ENCODE peak calls at places on chromosome 17, in ten cellular contexts. F is CD4-positive, alpha-beta T cell; Y is stimulated activated CD4-positive, alpha-beta T cell treated with anti-CD3 and anti-CD28 coated beads, Interleukin-12 subunit alpha, Interleukin-12 subunit beta, amount 100 ng/mL, for 4 hours; R is GM04504; E is neuronal stem cell; V is Calu3; A is GM19239; N is SHP77; G is activated gamma-delta T cell treated with anti-CD3 and anti-CD28 coated beads, Interleukin-2, amount 50 U/mL, for 16 hours; H is smooth muscle cell of the brain vasculature. S is an unnamed sample.

GRCh38 chr17:30429155-30429554 is 48.1 kb upstream of the GOSR1 start:
- DNase-seq in G (no peak), F (no peak), N (no peak), E (no peak), A (no peak), Y (no peak), R (peak; percentile 43), H (no peak), V (no peak), S (no peak)

GRCh38 chr17:44919885-44920564 is 4.7 kb upstream of the GFAP start:
- DNase-seq in A (peak; percentile 91), V (peak; percentile 90), G (peak; percentile 26), F (peak; percentile 59), R (peak; percentile 52), E (peak; percentile 65), N (peak; percentile 71), H (no peak), Y (peak; percentile 44), S (peak; percentile 90)

GRCh38 chr17:44203731-44204452 is 4.2 kb upstream of the ATXN7L3 start:
- DNase-seq in H (no peak), V (peak; percentile 58), A (no peak), E (peak; percentile 39), N (peak; percentile 66), R (no peak), G (no peak), Y (peak; percentile 38), F (peak; percentile 38), S (no peak)

GRCh38 chr17:75430159-75430748 is 24.8 kb upstream of the GRB2 start:
- DNase-seq in N (no peak), R (no peak), V (peak; percentile 45), F (no peak), E (peak; percentile 75), A (no peak), Y (no peak), G (no peak), H (peak; percentile 4), S (no peak)

GRCh38 chr17:1878419-1879121 is 48.8 kb downstream of the RPA1 start:
- DNase-seq in H (no peak), R (no peak), F (no peak), V (no peak), E (no peak), G (no peak), Y (no peak), N (no peak), A (no peak), S (no peak)

GRCh38 chr17:17739388-17740066 is 58.3 kb downstream of the RAI1 start:
- DNase-seq in F (no peak), V (no peak), G (no peak), A (no peak), H (no peak), Y (no peak), E (no peak), R (peak; percentile 46), N (peak; percentile 31), S (no peak)

GRCh38 chr17:28684963-28685362 is 23.0 kb downstream of the SUPT6H start:
- DNase-seq in Y (no peak), V (no peak), N (no peak), E (no peak), H (no peak), A (no peak), F (no peak), R (peak; percentile 17), G (no peak), S (no peak)

GRCh38 chr17:73522107-73522506 is 122.1 kb downstream of the SDK2 start:
- DNase-seq in G (no peak), H (no peak), F (no peak), E (no peak), Y (no peak), N (no peak), V (no peak), A (no peak), R (no peak), S (no peak)

GRCh38 chr17:5500247-5500803 is 14.0 kb downstream of the MIS12 start:
- DNase-seq in F (no peak), E (no peak), N (no peak), G (no peak), R (no peak), A (no peak), V (no peak), Y (no peak), H (no peak), S (no peak)

GRCh38 chr17:77366558-77367245 is 225.9 kb downstream of the SEC14L1 start:
- DNase-seq in F (no peak), N (peak; percentile 63), A (peak; percentile 54), H (no peak), E (no peak), R (no peak), Y (no peak), G (no peak), V (no peak), S (peak; percentile 63)

GRCh38 chr17:81094744-81095607 is 60.0 kb downstream of the BAIAP2 start:
- DNase-seq in F (peak; percentile 81), E (peak; percentile 95), H (peak; percentile 93), A (no peak), V (peak; percentile 81), N (peak; percentile 84), Y (peak; percentile 70), G (peak; percentile 97), R (peak; percentile 100), S (no peak)

GRCh38 chr17:43418441-43419374 is 19.9 kb downstream of the ARL4D start:
- DNase-seq in G (no peak), H (peak; percentile 74), V (peak; percentile 47), R (peak; percentile 84), Y (no peak), F (no peak), E (no peak), N (peak; percentile 52), A (no peak), S (no peak)

GRCh38 chr17:76481091-76481655 is 13.8 kb downstream of the AANAT start:
- DNase-seq in R (no peak), N (no peak), E (no peak), G (no peak), V (no peak), H (no peak), Y (no peak), A (peak; percentile 91), F (no peak), S (no peak)

GRCh38 chr17:59890720-59891119 is 2.0 kb downstream of the TUBD1 start:
- DNase-seq in F (no peak), E (no peak), A (no peak), N (no peak), G (no peak), R (peak; percentile 17), H (no peak), V (no peak), Y (no peak), S (no peak)

GRCh38 chr17:56785396-56785795 is 48.3 kb downstream of the C17orf67 start:
- DNase-seq in A (no peak), F (no peak), H (no peak), G (no peak), N (no peak), R (peak; percentile 14), V (no peak), E (no peak), Y (no peak), S (no peak)

GRCh38 chr17:18256776-18257175 is 1.8 kb downstream of the FLII start:
- DNase-seq in A (no peak), F (no peak), E (no peak), Y (no peak), G (no peak), H (no peak), R (no peak), N (no peak), V (no peak), S (no peak)

GRCh38 chr17:48494335-48494734 is 36.5 kb downstream of the HOXB1 start:
- DNase-seq in A (no peak), H (no peak), E (no peak), G (no peak), N (no peak), F (no peak), Y (no peak), V (no peak), R (no peak), S (no peak)

GRCh38 chr17:27494192-27495091 is 38.2 kb downstream of the KSR1 start:
- DNase-seq in A (no peak), H (no peak), G (no peak), V (peak; percentile 76), R (peak; percentile 41), F (no peak), N (peak; percentile 13), E (no peak), Y (no peak), S (no peak)

GRCh38 chr17:70259400-70259799 is 90.1 kb downstream of the KCNJ2 start:
- DNase-seq in F (no peak), H (no peak), A (no peak), R (no peak), N (no peak), V (no peak), G (no peak), E (no peak), Y (no peak), S (no peak)

GRCh38 chr17:37261286-37261685 is 114.5 kb upstream of the C17orf78 start:
- DNase-seq in V (no peak), E (no peak), A (no peak), H (no peak), Y (no peak), F (no peak), G (no peak), N (no peak), R (no peak), S (no peak)

GRCh38 chr17:67829331-67829730 is 4.0 kb downstream of the BPTF start:
- DNase-seq in H (no peak), A (peak; percentile 25), N (no peak), Y (peak; percentile 42), G (no peak), V (no peak), E (no peak), F (peak; percentile 19), R (no peak), S (no peak)

GRCh38 chr17:19333736-19334290 is 28.7 kb downstream of the B9D1 start:
- DNase-seq in V (no peak), A (no peak), E (no peak), N (no peak), F (no peak), G (no peak), H (no peak), R (no peak), Y (no peak), S (no peak)

GRCh38 chr17:69088643-69089200 is 28.0 kb upstream of the ABCA9 start:
- DNase-seq in A (no peak), G (no peak), N (no peak), F (no peak), Y (no peak), R (no peak), E (no peak), V (no peak), H (no peak), S (no peak)

GRCh38 chr17:41392278-41392677 is 5.1 kb downstream of the KRT31 start:
- DNase-seq in F (no peak), V (no peak), H (no peak), A (no peak), Y (no peak), E (no peak), G (no peak), R (no peak), N (no peak), S (no peak)

GRCh38 chr17:28748852-28749515 is 5.2 kb downstream of the TRAF4 start:
- DNase-seq in A (no peak), R (no peak), V (no peak), G (no peak), H (no peak), F (no peak), N (no peak), Y (no peak), E (no peak), S (no peak)

GRCh38 chr17:41717408-41718286 is 5.5 kb downstream of the GAST start:
- DNase-seq in Y (no peak), R (no peak), A (no peak), E (no peak), F (peak; percentile 35), N (no peak), G (no peak), V (no peak), H (no peak), S (no peak)

GRCh38 chr17:76515291-76515949 is 14.2 kb upstream of the RHBDF2 start:
- DNase-seq in V (no peak), G (peak; percentile 77), E (no peak), N (no peak), F (peak; percentile 80), A (no peak), Y (peak; percentile 56), H (no peak), R (peak; percentile 98), S (no peak)

GRCh38 chr17:11944587-11944986 is 52.7 kb downstream of the ZNF18 start:
- DNase-seq in A (no peak), Y (no peak), G (no peak), R (no peak), E (no peak), H (no peak), V (no peak), N (no peak), F (no peak), S (no peak)